ENCODE peak calls at places on chromosomes 6 and 20, in six cellular contexts. R is HCT116, Z is H1, G is K562, W is HepG2, K is SK-N-SH. C is an unnamed sample.
A peak's percentile ranks its signal among the peaks of the same experiment; 100 is the strongest.

GRCh38 chr20:63124092-63124781 is 91.7 kb downstream of the YTHDF1 start:
- DNase-seq in R (no peak), Z (no peak), G (no peak), W (no peak), K (no peak), C (no peak)

GRCh38 chr20:24382775-24383174 is 86.7 kb upstream of the SYNDIG1 start:
- DNase-seq in R (no peak), Z (no peak), G (no peak), W (no peak), K (peak; percentile 66), C (no peak)

GRCh38 chr6:19731286-19731685 is 105.9 kb upstream of the ID4 start:
- DNase-seq in R (peak; percentile 38), Z (no peak), G (no peak), W (peak; percentile 9), K (no peak), C (no peak)

GRCh38 chr6:22133352-22133751 is 163.5 kb downstream of the PRL start:
- DNase-seq in R (no peak), Z (no peak), G (no peak), W (no peak), K (no peak), C (no peak)

GRCh38 chr6:112626468-112627082 is 279.4 kb downstream of the RFPL4B start:
- DNase-seq in R (no peak), Z (no peak), G (peak; percentile 42), W (peak; percentile 10), K (no peak), C (no peak)

GRCh38 chr6:163405412-163406309 is 8.9 kb upstream of the QKI start:
- DNase-seq in R (no peak), Z (no peak), G (no peak), W (peak; percentile 50), K (peak; percentile 51), C (no peak)

GRCh38 chr20:32638848-32639247 is 34.9 kb downstream of the C20orf203 start:
- DNase-seq in R (no peak), Z (no peak), G (no peak), W (no peak), K (peak; percentile 81), C (no peak)

GRCh38 chr6:157596886-157597285 is 215.9 kb downstream of the ZDHHC14 start:
- DNase-seq in R (no peak), Z (no peak), G (no peak), W (no peak), K (no peak), C (no peak)

GRCh38 chr6:158008894-158009891 is 27.5 kb downstream of the SYNJ2 start:
- DNase-seq in R (no peak), Z (no peak), G (peak; percentile 54), W (no peak), K (peak; percentile 86), C (no peak)

GRCh38 chr20:20173269-20173668 is 120.9 kb downstream of the CFAP61 start:
- DNase-seq in R (no peak), Z (no peak), G (no peak), W (no peak), K (no peak), C (no peak)

GRCh38 chr20:20211274-20211987 is 156.5 kb upstream of the INSM1 start:
- DNase-seq in R (no peak), Z (no peak), G (no peak), W (no peak), K (no peak), C (no peak)

GRCh38 chr20:1489328-1489727 is 1.9 kb downstream of the SIRPB2 start:
- DNase-seq in R (no peak), Z (no peak), G (no peak), W (no peak), K (no peak), C (no peak)

GRCh38 chr6:16805190-16805860 is 44.1 kb upstream of the ATXN1 start:
- DNase-seq in R (no peak), Z (no peak), G (no peak), W (peak; percentile 23), K (no peak), C (no peak)

GRCh38 chr6:40442591-40442990 is 144.6 kb downstream of the LRFN2 start:
- DNase-seq in R (no peak), Z (no peak), G (no peak), W (no peak), K (peak; percentile 55), C (no peak)

GRCh38 chr20:23366384-23366783 is 4.4 kb downstream of the GZF1 start:
- DNase-seq in R (no peak), Z (no peak), G (no peak), W (no peak), K (no peak), C (no peak)

GRCh38 chr6:166313255-166314070 is 5.3 kb upstream of the PRR18 start:
- DNase-seq in R (peak; percentile 53), Z (no peak), G (peak; percentile 79), W (peak; percentile 41), K (peak; percentile 74), C (peak; percentile 13)

GRCh38 chr6:111566873-111567517 is 38.7 kb downstream of the TRAF3IP2 start:
- DNase-seq in R (no peak), Z (no peak), G (no peak), W (no peak), K (peak; percentile 51), C (no peak)

GRCh38 chr6:3334579-3334978 is 75.8 kb downstream of the PSMG4 start:
- DNase-seq in R (no peak), Z (no peak), G (no peak), W (no peak), K (peak; percentile 68), C (no peak)

GRCh38 chr6:32070814-32071466 is 32.7 kb downstream of the CYP21A2 start:
- DNase-seq in R (no peak), Z (no peak), G (no peak), W (no peak), K (no peak), C (no peak)

GRCh38 chr6:47156196-47156595 is 114.1 kb upstream of the ADGRF1 start:
- DNase-seq in R (no peak), Z (no peak), G (no peak), W (no peak), K (no peak), C (no peak)

GRCh38 chr20:25486377-25486776 is 78.9 kb downstream of the GINS1 start:
- DNase-seq in R (no peak), Z (no peak), G (no peak), W (no peak), K (peak; percentile 61), C (no peak)

GRCh38 chr20:34199183-34199582 is 42.0 kb upstream of the ASIP start:
- DNase-seq in R (no peak), Z (no peak), G (no peak), W (no peak), K (no peak), C (no peak)

GRCh38 chr6:164057876-164058275 is 643.4 kb downstream of the QKI start:
- DNase-seq in R (no peak), Z (no peak), G (no peak), W (no peak), K (no peak), C (no peak)

GRCh38 chr6:131657630-131658111 is 20.6 kb downstream of the ENPP3 start:
- DNase-seq in R (no peak), Z (no peak), G (peak; percentile 51), W (no peak), K (no peak), C (no peak)

GRCh38 chr6:149960488-149960887 is 3.3 kb upstream of the ULBP1 start:
- DNase-seq in R (no peak), Z (no peak), G (no peak), W (no peak), K (no peak), C (no peak)

GRCh38 chr6:35065870-35066269 is 75.3 kb downstream of the TCP11 start:
- DNase-seq in R (no peak), Z (no peak), G (no peak), W (no peak), K (no peak), C (no peak)
- H3K4me3 ChIP-seq in R (no peak overlapping the region), Z (no peak overlapping the region), G (no peak overlapping the region), W (no peak overlapping the region), K (no peak overlapping the region), C (no peak overlapping the region)

DNA sequence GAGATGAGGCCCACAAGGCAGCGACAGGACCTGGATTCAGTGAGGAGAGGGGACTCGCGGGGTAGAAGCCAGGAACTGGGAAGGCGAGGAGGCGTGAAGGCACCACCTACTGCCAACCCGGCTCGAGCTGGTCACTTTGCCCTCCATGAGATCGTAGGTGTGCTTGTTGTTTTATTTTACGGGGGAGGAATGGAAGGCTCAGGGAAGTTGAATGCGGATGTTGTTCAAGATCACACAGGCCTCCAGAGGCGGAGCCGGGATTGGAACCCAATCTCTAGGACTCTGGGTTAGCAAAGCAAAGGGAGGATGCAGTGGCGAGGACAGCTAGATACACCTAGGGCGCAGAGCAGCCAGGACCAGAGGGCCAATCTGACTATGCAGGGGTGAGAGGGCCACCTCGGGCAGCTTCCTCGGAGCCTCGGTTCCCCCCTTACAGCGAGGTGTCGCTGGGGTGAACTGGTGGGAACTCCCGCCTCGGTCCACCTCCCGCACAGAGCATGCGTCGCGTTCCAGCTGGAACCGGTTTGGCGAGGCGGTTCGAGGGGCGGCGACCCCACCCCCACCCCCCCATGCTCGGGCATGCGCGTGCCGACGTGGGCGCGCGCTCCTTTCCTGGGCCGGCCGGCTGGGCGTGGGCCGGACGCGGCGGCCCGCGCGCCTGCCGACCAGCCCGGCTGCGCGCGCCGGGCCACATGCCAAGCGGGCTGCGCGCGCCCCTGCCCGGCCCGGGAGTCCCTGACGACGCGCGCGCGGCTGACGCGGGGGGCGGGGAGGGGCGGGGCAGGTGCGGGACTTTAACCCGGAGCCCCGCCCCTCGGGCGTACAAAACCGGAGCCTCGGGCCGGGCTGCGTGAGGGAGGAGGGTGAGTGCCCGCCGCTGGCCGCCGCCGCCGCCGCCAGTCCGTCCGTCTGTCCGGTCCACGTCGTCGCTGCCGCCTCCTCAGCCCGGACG is 80.4 kb upstream of the MYL9 start:
- DNase-seq in R (peak; percentile 75), Z (peak; percentile 78), G (peak; percentile 94), W (peak; percentile 89), K (peak; percentile 98), C (peak; percentile 61)
- TF ChIP-seq POLR2AphosphoS5 in R (peak; percentile 64), Z (peak; percentile 86), G (peak; percentile 57), W (peak; percentile 49), K (peak; percentile 65), C (peak; percentile 87)

GRCh38 chr6:142915129-142915697 is 29.8 kb downstream of the HIVEP2 start:
- DNase-seq in R (no peak), Z (no peak), G (no peak), W (no peak), K (no peak), C (no peak)
- TF ChIP-seq SIN3A in R (no peak), Z (no peak), G (no peak), W (no peak), K (no peak), C (no peak)

GRCh38 chr6:121439456-121440250 is 4.2 kb downstream of the GJA1 start:
- DNase-seq in R (no peak), Z (no peak), G (no peak), W (no peak), K (no peak), C (no peak)
- H3K4me3 ChIP-seq in R (no peak overlapping the region), Z (peak overlapping the region; percentile 93), G (no peak overlapping the region), W (no peak overlapping the region), K (no peak overlapping the region), C (no peak overlapping the region)

DNA sequence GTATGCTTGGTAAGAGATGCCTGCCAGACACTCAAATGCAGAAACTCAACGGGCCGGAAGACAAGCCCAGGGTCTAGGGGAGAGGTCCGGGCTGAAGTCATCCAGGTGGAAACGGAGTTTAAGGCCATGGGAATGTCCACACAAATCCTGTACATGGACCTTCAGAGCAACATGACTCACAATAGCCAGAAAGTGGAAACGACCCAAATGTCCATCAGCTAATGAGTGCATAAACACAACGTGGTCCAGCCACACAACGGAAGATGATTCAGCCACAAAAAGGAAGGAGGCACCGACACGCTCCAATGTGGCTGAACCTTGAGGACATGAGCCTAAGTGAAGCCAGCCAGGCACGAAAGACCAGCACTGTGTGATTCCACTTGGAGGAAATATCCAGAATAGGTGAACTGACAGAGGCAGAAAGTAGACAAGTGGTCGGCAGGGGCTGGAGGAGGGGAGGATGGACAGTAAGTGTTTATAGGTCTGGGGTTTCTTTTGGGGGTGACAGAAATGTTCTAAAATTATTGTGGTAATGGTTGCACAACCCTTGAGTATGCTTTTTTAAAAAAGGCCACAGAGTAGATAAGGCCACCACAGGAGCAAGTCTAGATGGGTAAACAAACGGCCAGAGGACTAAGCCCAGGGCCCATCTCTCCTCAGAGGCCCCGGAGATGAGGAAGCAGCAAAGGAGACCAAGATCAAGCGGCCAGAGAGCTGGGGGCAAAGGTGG is 105.6 kb downstream of the PREX1 start:
- DNase-seq in R (no peak), Z (no peak), G (peak; percentile 12), W (no peak), K (no peak), C (no peak)
- TF ChIP-seq POLR2AphosphoS5 in R (no peak), Z (no peak), G (no peak), W (no peak), K (no peak), C (no peak)